ENCODE peak calls at places on chromosomes 11 and 22, in eight cellular contexts. U, B, R, J, Y, L, M and W are unnamed samples.

GRCh38 chr11:26578998-26579635 is 7.1 kb upstream of the MUC15 start:
- DNase-seq in L (no peak), B (no peak), R (no peak), Y (peak; percentile 14), J (no peak), M (no peak), U (no peak), W (no peak)

GRCh38 chr11:28657378-28658030 is 549.3 kb downstream of the METTL15 start:
- DNase-seq in B (no peak), Y (no peak), M (no peak), U (peak; percentile 74), L (no peak), J (no peak), R (no peak), W (no peak)

GRCh38 chr11:107716884-107717532 is 5.2 kb upstream of the SLN start:
- DNase-seq in J (no peak), U (peak; percentile 32), L (no peak), Y (no peak), B (no peak), M (no peak), R (no peak), W (no peak)

GRCh38 chr11:29328961-29329441 is 687.8 kb downstream of the KCNA4 start:
- DNase-seq in U (peak; percentile 82), J (no peak), B (peak; percentile 35), M (peak; percentile 27), Y (peak; percentile 3), L (peak; percentile 8), R (no peak), W (no peak)

GRCh38 chr22:22195265-22196017 is 49.1 kb upstream of the VPREB1 start:
- DNase-seq in Y (peak; percentile 59), U (peak; percentile 52), L (peak; percentile 87), R (peak; percentile 71), B (peak; percentile 83), J (peak; percentile 84), M (peak; percentile 74), W (peak; percentile 74)

GRCh38 chr11:117855452-117855851 is 21.0 kb downstream of the FXYD6 start:
- DNase-seq in B (no peak), Y (no peak), L (no peak), J (no peak), R (no peak), M (no peak), U (no peak), W (no peak)

GRCh38 chr11:35330924-35331323 is 88.4 kb downstream of the SLC1A2 start:
- DNase-seq in B (no peak), L (peak; percentile 22), M (no peak), U (no peak), Y (no peak), R (no peak), J (peak; percentile 70), W (no peak)

GRCh38 chr11:17794981-17795380 is 60.4 kb downstream of the KCNC1 start:
- DNase-seq in U (no peak), R (no peak), M (no peak), B (no peak), J (no peak), L (no peak), Y (no peak), W (no peak)

GRCh38 chr22:40452730-40453487 is 82.5 kb downstream of the SGSM3 start:
- DNase-seq in J (no peak), Y (no peak), M (no peak), U (peak; percentile 22), B (no peak), L (no peak), R (peak; percentile 64), W (no peak)

GRCh38 chr22:26835929-26836528 is 178.6 kb downstream of the MIAT start:
- DNase-seq in Y (peak; percentile 6), R (no peak), M (peak; percentile 84), J (peak; percentile 7), B (peak; percentile 26), U (peak; percentile 52), L (peak; percentile 66), W (peak; percentile 80)

GRCh38 chr11:75502138-75502537 is 23.6 kb downstream of the GDPD5 start:
- DNase-seq in U (peak; percentile 21), J (no peak), L (no peak), B (no peak), Y (no peak), M (no peak), R (no peak), W (no peak)

GRCh38 chr11:30725645-30726195 is 139.6 kb upstream of the MPPED2 start:
- DNase-seq in M (no peak), R (no peak), B (no peak), Y (no peak), U (no peak), L (no peak), J (no peak), W (no peak)

GRCh38 chr11:110710520-110711381 is 1.5 kb downstream of the ARHGAP20 start:
- DNase-seq in R (peak; percentile 31), M (no peak), U (peak; percentile 24), B (peak; percentile 9), L (peak; percentile 17), J (no peak), Y (no peak), W (no peak)

GRCh38 chr22:29706493-29706892 is 13.3 kb upstream of the CABP7 start:
- DNase-seq in B (no peak), L (no peak), U (no peak), J (no peak), Y (no peak), R (no peak), M (no peak), W (no peak)

GRCh38 chr22:36902143-36902911 is 11.1 kb upstream of the CSF2RB start:
- DNase-seq in L (no peak), R (no peak), B (no peak), J (no peak), Y (no peak), M (no peak), U (no peak), W (no peak)